ENCODE peak calls at places on chromosomes 7 and 10, in five cellular contexts. One of them, this sample, is unnamed.

GRCh38 chr10:110495731-110496552 is 1.8 kb upstream of the DUSP5 start:
- DNase-seq in HEK293T: no peak
- DNase-seq in activated gamma-delta T cell treated with Interleukin-2 at 50 U/mL for 16 hours: no peak
- DNase-seq in activated T-cell treated with anti-CD3 and anti-CD28 coated beads, Interleukin-2, amount 50 U/mL, for 72 hours: peak
- DNase-seq in SW 1271: no peak
- DNase-seq in this sample: peak

GRCh38 chr7:159030490-159031134 is 114.1 kb downstream of the VIPR2 start:
- DNase-seq in HEK293T: peak
- DNase-seq in activated gamma-delta T cell treated with Interleukin-2 at 50 U/mL for 16 hours: no peak
- DNase-seq in activated T-cell treated with anti-CD3 and anti-CD28 coated beads, Interleukin-2, amount 50 U/mL, for 72 hours: peak
- DNase-seq in SW 1271: no peak
- DNase-seq in this sample: no peak

GRCh38 chr7:127751062-127751722 is 99.2 kb downstream of the SND1 start:
- DNase-seq in HEK293T: no peak
- DNase-seq in activated gamma-delta T cell treated with Interleukin-2 at 50 U/mL for 16 hours: no peak
- DNase-seq in activated T-cell treated with anti-CD3 and anti-CD28 coated beads, Interleukin-2, amount 50 U/mL, for 72 hours: no peak
- DNase-seq in SW 1271: no peak
- DNase-seq in this sample: no peak

GRCh38 chr10:21529236-21529910 is 3.9 kb upstream of the SKIDA1 start:
- DNase-seq in HEK293T: no peak
- DNase-seq in activated gamma-delta T cell treated with Interleukin-2 at 50 U/mL for 16 hours: no peak
- DNase-seq in activated T-cell treated with anti-CD3 and anti-CD28 coated beads, Interleukin-2, amount 50 U/mL, for 72 hours: no peak
- DNase-seq in SW 1271: no peak
- DNase-seq in this sample: no peak

GRCh38 chr10:113423877-113424276 is 129.0 kb upstream of the HABP2 start:
- DNase-seq in HEK293T: no peak
- DNase-seq in activated gamma-delta T cell treated with Interleukin-2 at 50 U/mL for 16 hours: no peak
- DNase-seq in activated T-cell treated with anti-CD3 and anti-CD28 coated beads, Interleukin-2, amount 50 U/mL, for 72 hours: no peak
- DNase-seq in SW 1271: no peak
- DNase-seq in this sample: no peak

GRCh38 chr7:90692396-90692795 is 96.3 kb downstream of the CDK14 start:
- DNase-seq in HEK293T: no peak
- DNase-seq in activated gamma-delta T cell treated with Interleukin-2 at 50 U/mL for 16 hours: no peak
- DNase-seq in activated T-cell treated with anti-CD3 and anti-CD28 coated beads, Interleukin-2, amount 50 U/mL, for 72 hours: no peak
- DNase-seq in SW 1271: no peak
- DNase-seq in this sample: no peak

GRCh38 chr10:50855015-50855414 is 30.4 kb downstream of the A1CF start:
- DNase-seq in HEK293T: no peak
- DNase-seq in activated gamma-delta T cell treated with Interleukin-2 at 50 U/mL for 16 hours: no peak
- DNase-seq in activated T-cell treated with anti-CD3 and anti-CD28 coated beads, Interleukin-2, amount 50 U/mL, for 72 hours: no peak
- DNase-seq in SW 1271: no peak
- DNase-seq in this sample: no peak

GRCh38 chr7:3152714-3153113 is 109.0 kb upstream of the CARD11 start:
- DNase-seq in HEK293T: no peak
- DNase-seq in activated gamma-delta T cell treated with Interleukin-2 at 50 U/mL for 16 hours: no peak
- DNase-seq in activated T-cell treated with anti-CD3 and anti-CD28 coated beads, Interleukin-2, amount 50 U/mL, for 72 hours: no peak
- DNase-seq in SW 1271: no peak
- DNase-seq in this sample: no peak

GRCh38 chr7:22319424-22320403 is 37.2 kb downstream of the RAPGEF5 start:
- DNase-seq in HEK293T: no peak
- DNase-seq in activated gamma-delta T cell treated with Interleukin-2 at 50 U/mL for 16 hours: no peak
- DNase-seq in activated T-cell treated with anti-CD3 and anti-CD28 coated beads, Interleukin-2, amount 50 U/mL, for 72 hours: no peak
- DNase-seq in SW 1271: no peak
- DNase-seq in this sample: no peak

GRCh38 chr7:78326189-78326588 is 527.6 kb downstream of the PHTF2 start:
- DNase-seq in HEK293T: no peak
- DNase-seq in activated gamma-delta T cell treated with Interleukin-2 at 50 U/mL for 16 hours: no peak
- DNase-seq in activated T-cell treated with anti-CD3 and anti-CD28 coated beads, Interleukin-2, amount 50 U/mL, for 72 hours: no peak
- DNase-seq in SW 1271: no peak
- DNase-seq in this sample: no peak